ENCODE peak calls at places on chromosomes 4 and X, in five cellular contexts. One of them, this sample, is unnamed.

GRCh38 chr4:169239236-169239905 is 31.4 kb downstream of the SH3RF1 start:
- DNase-seq in effector memory CD4-positive, alpha-beta T cell: no peak
- DNase-seq in tibial nerve: no peak
- DNase-seq in endothelial cell of umbilical vein: no peak
- DNase-seq in naive thymus-derived CD4-positive, alpha-beta T cell: no peak
- DNase-seq in this sample: no peak

GRCh38 chr4:144371479-144371878 is 231.0 kb upstream of the GYPA start:
- DNase-seq in naive thymus-derived CD4-positive, alpha-beta T cell: no peak
- DNase-seq in effector memory CD4-positive, alpha-beta T cell: no peak
- DNase-seq in endothelial cell of umbilical vein: no peak
- DNase-seq in tibial nerve: no peak
- DNase-seq in this sample: no peak

GRCh38 chrX:10656214-10656613 is 35.8 kb upstream of the MID1 start:
- DNase-seq in endothelial cell of umbilical vein: no peak
- DNase-seq in naive thymus-derived CD4-positive, alpha-beta T cell: no peak
- DNase-seq in effector memory CD4-positive, alpha-beta T cell: no peak
- DNase-seq in tibial nerve: no peak
- DNase-seq in this sample: peak; percentile 2

GRCh38 chr4:170497105-170497504 is 407.3 kb upstream of the AADAT start:
- DNase-seq in tibial nerve: no peak
- DNase-seq in endothelial cell of umbilical vein: no peak
- DNase-seq in naive thymus-derived CD4-positive, alpha-beta T cell: no peak
- DNase-seq in effector memory CD4-positive, alpha-beta T cell: no peak
- DNase-seq in this sample: peak; percentile 28

GRCh38 chr4:88008624-88009235 is 1.3 kb downstream of the PKD2 start:
- DNase-seq in tibial nerve: no peak
- DNase-seq in naive thymus-derived CD4-positive, alpha-beta T cell: no peak
- DNase-seq in effector memory CD4-positive, alpha-beta T cell: no peak
- DNase-seq in endothelial cell of umbilical vein: peak; percentile 78
- DNase-seq in this sample: no peak

GRCh38 chrX:112851806-112852205 is 11.2 kb upstream of the AMOT start:
- DNase-seq in effector memory CD4-positive, alpha-beta T cell: no peak
- DNase-seq in naive thymus-derived CD4-positive, alpha-beta T cell: no peak
- DNase-seq in endothelial cell of umbilical vein: no peak
- DNase-seq in tibial nerve: peak; percentile 8
- DNase-seq in this sample: no peak

GRCh38 chrX:120015145-120016067 is 62.1 kb downstream of the RHOXF2B start:
- DNase-seq in naive thymus-derived CD4-positive, alpha-beta T cell: no peak
- DNase-seq in endothelial cell of umbilical vein: no peak
- DNase-seq in tibial nerve: no peak
- DNase-seq in effector memory CD4-positive, alpha-beta T cell: no peak
- DNase-seq in this sample: no peak

GRCh38 chrX:11151799-11152591 is 40.9 kb downstream of the HCCS start:
- DNase-seq in naive thymus-derived CD4-positive, alpha-beta T cell: no peak
- DNase-seq in effector memory CD4-positive, alpha-beta T cell: no peak
- DNase-seq in tibial nerve: no peak
- DNase-seq in endothelial cell of umbilical vein: no peak
- DNase-seq in this sample: no peak

GRCh38 chrX:153926863-153927685 is 1.0 kb upstream of the ARHGAP4 start:
- DNase-seq in naive thymus-derived CD4-positive, alpha-beta T cell: peak; percentile 85
- DNase-seq in endothelial cell of umbilical vein: peak; percentile 71
- DNase-seq in effector memory CD4-positive, alpha-beta T cell: peak; percentile 79
- DNase-seq in tibial nerve: peak; percentile 12
- DNase-seq in this sample: peak; percentile 54

GRCh38 chrX:151161690-151162089 is 14.7 kb upstream of the GPR50 start:
- DNase-seq in tibial nerve: no peak
- DNase-seq in naive thymus-derived CD4-positive, alpha-beta T cell: no peak
- DNase-seq in endothelial cell of umbilical vein: no peak
- DNase-seq in effector memory CD4-positive, alpha-beta T cell: no peak
- DNase-seq in this sample: peak; percentile 0

GRCh38 chrX:115330498-115331138 is 41.1 kb downstream of the LUZP4 start:
- DNase-seq in tibial nerve: no peak
- DNase-seq in endothelial cell of umbilical vein: peak; percentile 65
- DNase-seq in effector memory CD4-positive, alpha-beta T cell: no peak
- DNase-seq in naive thymus-derived CD4-positive, alpha-beta T cell: peak; percentile 7
- DNase-seq in this sample: peak; percentile 44

GRCh38 chr4:76758290-76758882 is 139.6 kb downstream of the SOWAHB start:
- DNase-seq in effector memory CD4-positive, alpha-beta T cell: no peak
- DNase-seq in endothelial cell of umbilical vein: peak; percentile 78
- DNase-seq in naive thymus-derived CD4-positive, alpha-beta T cell: no peak
- DNase-seq in tibial nerve: peak; percentile 46
- DNase-seq in this sample: peak; percentile 54

GRCh38 chrX:54695231-54695630 is 102.8 kb downstream of the ITIH6 start:
- DNase-seq in tibial nerve: no peak
- DNase-seq in naive thymus-derived CD4-positive, alpha-beta T cell: no peak
- DNase-seq in effector memory CD4-positive, alpha-beta T cell: no peak
- DNase-seq in endothelial cell of umbilical vein: no peak
- DNase-seq in this sample: no peak

GRCh38 chrX:10974920-10975319 is 136.2 kb upstream of the HCCS start:
- DNase-seq in naive thymus-derived CD4-positive, alpha-beta T cell: no peak
- DNase-seq in tibial nerve: no peak
- DNase-seq in endothelial cell of umbilical vein: no peak
- DNase-seq in effector memory CD4-positive, alpha-beta T cell: no peak
- DNase-seq in this sample: no peak

GRCh38 chr4:119665718-119666117 is 37.1 kb upstream of the PDE5A start:
- DNase-seq in tibial nerve: no peak
- DNase-seq in effector memory CD4-positive, alpha-beta T cell: no peak
- DNase-seq in endothelial cell of umbilical vein: no peak
- DNase-seq in naive thymus-derived CD4-positive, alpha-beta T cell: no peak
- DNase-seq in this sample: no peak

GRCh38 chr4:2370597-2371320 is 47.7 kb downstream of the ZFYVE28 start:
- DNase-seq in effector memory CD4-positive, alpha-beta T cell: no peak
- DNase-seq in tibial nerve: no peak
- DNase-seq in endothelial cell of umbilical vein: no peak
- DNase-seq in naive thymus-derived CD4-positive, alpha-beta T cell: no peak
- DNase-seq in this sample: no peak

GRCh38 chr4:126738926-126739325 is 893.8 kb upstream of the INTU start:
- DNase-seq in effector memory CD4-positive, alpha-beta T cell: no peak
- DNase-seq in naive thymus-derived CD4-positive, alpha-beta T cell: no peak
- DNase-seq in endothelial cell of umbilical vein: no peak
- DNase-seq in tibial nerve: no peak
- DNase-seq in this sample: no peak

GRCh38 chr4:66736593-66736992 is 808.7 kb downstream of the CENPC start:
- DNase-seq in effector memory CD4-positive, alpha-beta T cell: no peak
- DNase-seq in endothelial cell of umbilical vein: no peak
- DNase-seq in naive thymus-derived CD4-positive, alpha-beta T cell: no peak
- DNase-seq in tibial nerve: no peak
- DNase-seq in this sample: no peak

GRCh38 chr4:6426571-6427438 is 45.6 kb downstream of the PPP2R2C start:
- DNase-seq in tibial nerve: no peak
- DNase-seq in naive thymus-derived CD4-positive, alpha-beta T cell: no peak
- DNase-seq in effector memory CD4-positive, alpha-beta T cell: no peak
- DNase-seq in endothelial cell of umbilical vein: no peak
- DNase-seq in this sample: no peak

GRCh38 chrX:57453901-57454300 is 137.9 kb upstream of the ZXDB start:
- DNase-seq in tibial nerve: no peak
- DNase-seq in endothelial cell of umbilical vein: peak; percentile 36
- DNase-seq in effector memory CD4-positive, alpha-beta T cell: no peak
- DNase-seq in naive thymus-derived CD4-positive, alpha-beta T cell: peak; percentile 0
- DNase-seq in this sample: peak; percentile 0

GRCh38 chr4:58274553-58274952 is 1164.4 kb upstream of the IGFBP7 start:
- DNase-seq in effector memory CD4-positive, alpha-beta T cell: no peak
- DNase-seq in endothelial cell of umbilical vein: no peak
- DNase-seq in tibial nerve: no peak
- DNase-seq in naive thymus-derived CD4-positive, alpha-beta T cell: no peak
- DNase-seq in this sample: no peak

GRCh38 chr4:88211473-88212252 is 53.2 kb upstream of the ABCG2 start:
- DNase-seq in effector memory CD4-positive, alpha-beta T cell: no peak
- DNase-seq in naive thymus-derived CD4-positive, alpha-beta T cell: peak; percentile 33
- DNase-seq in endothelial cell of umbilical vein: peak; percentile 69
- DNase-seq in tibial nerve: peak; percentile 82
- DNase-seq in this sample: peak; percentile 71

DNA sequence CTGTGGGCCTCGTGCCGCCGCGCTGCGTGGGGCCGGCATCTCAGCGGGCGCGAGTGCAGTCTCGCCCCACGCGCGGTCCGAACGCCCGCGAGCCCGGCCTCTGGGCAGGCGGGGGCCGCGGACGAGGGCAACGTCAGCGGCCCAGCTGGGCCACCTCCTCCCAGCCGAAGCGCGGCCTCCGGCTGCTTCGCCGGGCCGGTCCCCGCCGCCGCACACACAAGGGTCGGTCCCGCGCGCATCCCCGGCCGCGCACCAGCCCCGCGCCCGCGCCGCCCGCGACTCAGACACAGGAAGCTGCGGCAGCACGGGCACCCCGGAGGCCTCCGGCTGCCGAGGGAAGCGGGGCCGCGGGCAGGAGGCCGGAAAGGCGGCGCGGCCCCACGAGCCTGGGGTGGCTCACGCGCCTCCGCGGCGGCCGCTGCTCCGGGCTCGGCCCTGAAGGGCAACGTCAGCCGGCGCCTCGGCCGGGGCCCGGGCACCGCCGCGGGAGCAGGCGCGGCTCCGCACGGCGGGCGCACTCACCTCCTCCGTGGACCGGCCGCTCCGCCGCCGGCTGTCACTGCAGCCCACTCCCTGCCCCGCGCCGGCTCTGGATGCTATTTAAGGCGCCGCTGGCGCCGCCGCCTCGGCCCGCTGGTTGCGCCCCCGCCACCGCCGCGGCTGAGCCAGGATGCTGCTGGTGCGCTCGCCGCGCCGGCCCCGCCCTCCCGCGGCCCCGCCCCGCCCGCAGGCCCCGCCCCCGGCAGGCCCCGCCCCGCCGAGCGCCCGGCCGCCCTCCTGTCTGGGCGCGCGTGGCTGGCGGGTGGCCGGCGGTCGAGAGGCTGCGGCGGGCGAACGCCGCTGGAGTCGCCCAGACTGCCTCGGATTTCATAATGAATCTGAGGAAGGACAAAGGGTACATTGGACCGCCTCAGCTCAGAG is at the start of gene ACSL1:
- DNase-seq in naive thymus-derived CD4-positive, alpha-beta T cell: peak; percentile 63
- DNase-seq in effector memory CD4-positive, alpha-beta T cell: peak; percentile 67
- DNase-seq in tibial nerve: peak; percentile 73
- DNase-seq in endothelial cell of umbilical vein: peak; percentile 48
- DNase-seq in this sample: peak; percentile 55
- H3K27me3 ChIP-seq in naive thymus-derived CD4-positive, alpha-beta T cell: no peaks in the 10 kb centered on the region
- H3K27me3 ChIP-seq in effector memory CD4-positive, alpha-beta T cell: no peaks in the 10 kb centered on the region
- H3K27me3 ChIP-seq in tibial nerve: no peaks in the 10 kb centered on the region
- H3K27me3 ChIP-seq in endothelial cell of umbilical vein: no peaks in the 10 kb centered on the region
- H3K27me3 ChIP-seq in this sample: no peaks in the 10 kb centered on the region

GRCh38 chr4:185212566-185212965 is 3.2 kb downstream of the SNX25 start:
- DNase-seq in naive thymus-derived CD4-positive, alpha-beta T cell: no peak
- DNase-seq in endothelial cell of umbilical vein: no peak
- DNase-seq in tibial nerve: no peak
- DNase-seq in effector memory CD4-positive, alpha-beta T cell: no peak
- DNase-seq in this sample: no peak

GRCh38 chr4:185210102-185210981 is 944 bp downstream of the SNX25 start:
- DNase-seq in tibial nerve: peak; percentile 37
- DNase-seq in naive thymus-derived CD4-positive, alpha-beta T cell: peak; percentile 21
- DNase-seq in effector memory CD4-positive, alpha-beta T cell: peak; percentile 23
- DNase-seq in endothelial cell of umbilical vein: peak; percentile 67
- DNase-seq in this sample: peak; percentile 31

GRCh38 chr4:185213341-185213740 is 3.9 kb downstream of the SNX25 start:
- DNase-seq in endothelial cell of umbilical vein: no peak
- DNase-seq in effector memory CD4-positive, alpha-beta T cell: no peak
- DNase-seq in naive thymus-derived CD4-positive, alpha-beta T cell: no peak
- DNase-seq in tibial nerve: no peak
- DNase-seq in this sample: no peak

GRCh38 chr4:185211035-185211434 is 1.6 kb downstream of the SNX25 start:
- DNase-seq in tibial nerve: no peak
- DNase-seq in effector memory CD4-positive, alpha-beta T cell: no peak
- DNase-seq in naive thymus-derived CD4-positive, alpha-beta T cell: no peak
- DNase-seq in endothelial cell of umbilical vein: peak; percentile 48
- DNase-seq in this sample: no peak

GRCh38 chr4:185211641-185212040 is 2.2 kb downstream of the SNX25 start:
- DNase-seq in endothelial cell of umbilical vein: no peak
- DNase-seq in tibial nerve: no peak
- DNase-seq in naive thymus-derived CD4-positive, alpha-beta T cell: no peak
- DNase-seq in effector memory CD4-positive, alpha-beta T cell: no peak
- DNase-seq in this sample: no peak
- H3K4me1 ChIP-seq in endothelial cell of umbilical vein: peaks cover 15% of the 10 kb centered on the region
- H3K4me1 ChIP-seq in tibial nerve: peaks cover 29% of the 10 kb centered on the region
- H3K4me1 ChIP-seq in naive thymus-derived CD4-positive, alpha-beta T cell: peaks cover 16% of the 10 kb centered on the region
- H3K4me1 ChIP-seq in effector memory CD4-positive, alpha-beta T cell: peaks cover 16% of the 10 kb centered on the region
- H3K4me1 ChIP-seq in this sample: peaks cover 5% of the 10 kb centered on the region

GRCh38 chrX:134171661-134172587 is 65.1 kb upstream of the CCDC160 start:
- DNase-seq in effector memory CD4-positive, alpha-beta T cell: no peak
- DNase-seq in endothelial cell of umbilical vein: peak; percentile 4
- DNase-seq in naive thymus-derived CD4-positive, alpha-beta T cell: peak; percentile 6
- DNase-seq in tibial nerve: peak; percentile 28
- DNase-seq in this sample: peak; percentile 3
- H3K4me3 ChIP-seq in effector memory CD4-positive, alpha-beta T cell: peak overlapping the region; percentile 62
- H3K4me3 ChIP-seq in endothelial cell of umbilical vein: peak overlapping the region; percentile 23
- H3K4me3 ChIP-seq in naive thymus-derived CD4-positive, alpha-beta T cell: peak overlapping the region; percentile 44
- H3K4me3 ChIP-seq in tibial nerve: peak overlapping the region; percentile 50
- H3K4me3 ChIP-seq in this sample: peak overlapping the region; percentile 59

GRCh38 chr4:53497446-53498069 is 93.7 kb downstream of the LNX1 start:
- DNase-seq in naive thymus-derived CD4-positive, alpha-beta T cell: no peak
- DNase-seq in endothelial cell of umbilical vein: no peak
- DNase-seq in tibial nerve: peak; percentile 63
- DNase-seq in effector memory CD4-positive, alpha-beta T cell: no peak
- DNase-seq in this sample: no peak
- H3K27me3 ChIP-seq in naive thymus-derived CD4-positive, alpha-beta T cell: no peaks in the 10 kb centered on the region
- H3K27me3 ChIP-seq in endothelial cell of umbilical vein: no peaks in the 10 kb centered on the region
- H3K27me3 ChIP-seq in tibial nerve: no peaks in the 10 kb centered on the region
- H3K27me3 ChIP-seq in effector memory CD4-positive, alpha-beta T cell: no peaks in the 10 kb centered on the region
- H3K27me3 ChIP-seq in this sample: no peaks in the 10 kb centered on the region

DNA sequence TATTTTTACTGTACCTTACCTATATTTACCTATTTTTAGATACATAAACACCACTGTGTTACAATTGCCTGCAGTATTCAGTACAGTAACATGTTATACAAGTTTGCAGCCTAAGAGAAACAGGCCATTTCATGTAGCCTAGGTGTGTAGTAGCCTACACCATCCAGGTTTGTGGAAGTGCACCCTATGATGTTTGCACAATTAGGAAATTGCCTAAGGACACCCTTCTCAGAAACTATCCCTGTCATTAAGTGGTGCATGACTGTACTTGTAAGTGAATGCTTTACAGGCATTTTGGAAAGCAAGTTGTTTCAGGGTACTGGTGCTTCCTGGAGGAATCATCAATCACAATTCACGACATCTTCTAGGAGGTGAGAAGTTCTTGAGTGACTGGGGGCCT is 991.8 kb upstream of the SLIT2 start:
- DNase-seq in endothelial cell of umbilical vein: no peak
- DNase-seq in naive thymus-derived CD4-positive, alpha-beta T cell: no peak
- DNase-seq in effector memory CD4-positive, alpha-beta T cell: no peak
- DNase-seq in tibial nerve: no peak
- DNase-seq in this sample: no peak
- H3K4me1 ChIP-seq in endothelial cell of umbilical vein: no peaks in the 10 kb centered on the region
- H3K4me1 ChIP-seq in naive thymus-derived CD4-positive, alpha-beta T cell: no peaks in the 10 kb centered on the region
- H3K4me1 ChIP-seq in effector memory CD4-positive, alpha-beta T cell: no peaks in the 10 kb centered on the region
- H3K4me1 ChIP-seq in tibial nerve: no peaks in the 10 kb centered on the region
- H3K4me1 ChIP-seq in this sample: no peaks in the 10 kb centered on the region

DNA sequence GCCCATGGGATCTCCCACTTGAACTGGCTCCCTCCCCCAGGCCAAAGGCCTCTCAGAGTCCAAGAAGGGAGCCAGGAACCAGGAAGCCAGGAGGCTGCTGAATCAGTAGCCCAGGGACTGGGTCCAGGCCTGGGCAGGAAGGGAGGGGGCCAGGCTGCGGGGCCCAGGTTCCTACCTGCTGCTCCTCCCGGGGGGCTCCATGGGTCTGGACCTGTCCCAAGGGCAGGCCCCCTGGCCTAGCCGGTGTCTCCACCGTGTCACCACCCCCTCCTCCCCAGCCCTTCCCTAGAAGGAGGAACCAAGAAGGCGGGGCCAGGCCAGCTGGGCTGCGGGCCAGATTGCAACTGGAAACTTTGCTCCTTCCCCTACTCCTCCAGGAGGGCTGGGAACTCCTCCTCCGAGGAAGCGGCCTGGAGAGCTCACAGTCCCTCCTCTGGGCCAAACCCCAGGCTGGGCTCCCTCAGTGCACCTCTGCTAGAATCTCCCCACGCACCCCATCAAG is at the start of gene IQSEC2:
- DNase-seq in tibial nerve: peak; percentile 69
- DNase-seq in endothelial cell of umbilical vein: peak; percentile 77
- DNase-seq in naive thymus-derived CD4-positive, alpha-beta T cell: no peak
- DNase-seq in effector memory CD4-positive, alpha-beta T cell: no peak
- DNase-seq in this sample: peak; percentile 84
- H3K4me3 ChIP-seq in tibial nerve: peak within 1 kb of the TSS; percentile 38
- H3K4me3 ChIP-seq in endothelial cell of umbilical vein: no peak within 1 kb of the TSS
- H3K4me3 ChIP-seq in naive thymus-derived CD4-positive, alpha-beta T cell: no peak within 1 kb of the TSS
- H3K4me3 ChIP-seq in effector memory CD4-positive, alpha-beta T cell: no peak within 1 kb of the TSS
- H3K4me3 ChIP-seq in this sample: peak within 1 kb of the TSS; percentile 25